ENCODE peak calls at places on chromosomes 6 and 20, in ten cellular contexts. M is posterior vena cava; U is stimulated activated naive B cell treated with anti-CD40 and anti-IgM and Interleukin-4, amounts not matched to agents 10 μg/mL and 1 μg/mL and 100 μg/mL, for 72 hours; H is activated CD4-positive, alpha-beta memory T cell treated with anti-CD3 and anti-CD28 coated beads, Interleukin-2, amount 10 ng/mL, durations not matched to agents 7 days and 5 days; G is ureter; K is left lung; X is EH; C is SW480; I is DMS79 treated with DMSO at 0.1 percent for 48 hours; S is pancreas. O is an unnamed sample.

GRCh38 chr20:41533537-41534136 is 84.5 kb downstream of the CHD6 start:
- DNase-seq in M (no peak), U (no peak), H (no peak), G (no peak), K (no peak), X (no peak), C (no peak), I (no peak), S (no peak), O (no peak)

GRCh38 chr6:158002951-158003853 is 21.5 kb downstream of the SYNJ2 start:
- DNase-seq in M (peak), U (no peak), H (no peak), G (no peak), K (peak), X (peak), C (no peak), I (no peak), S (peak), O (no peak)

GRCh38 chr20:51388227-51388626 is 154.3 kb downstream of the NFATC2 start:
- DNase-seq in M (no peak), U (no peak), H (no peak), G (no peak), K (no peak), X (peak), C (no peak), I (no peak), S (no peak), O (no peak)

GRCh38 chr6:28537065-28537464 is 11.4 kb downstream of the GPX5 start:
- DNase-seq in M (no peak), U (no peak), H (no peak), G (no peak), K (no peak), X (no peak), C (peak), I (no peak), S (no peak), O (peak)

GRCh38 chr6:143397229-143398222 is 53.0 kb downstream of the ADAT2 start:
- DNase-seq in M (peak), U (no peak), H (peak), G (no peak), K (peak), X (peak), C (peak), I (no peak), S (no peak), O (peak)

GRCh38 chr6:105740946-105741605 is 338.2 kb upstream of the PREP start:
- DNase-seq in M (no peak), U (no peak), H (no peak), G (no peak), K (no peak), X (peak), C (no peak), I (no peak), S (no peak), O (no peak)

GRCh38 chr20:37316116-37316774 is 26.8 kb downstream of the MANBAL start:
- DNase-seq in M (no peak), U (peak), H (peak), G (no peak), K (peak), X (no peak), C (no peak), I (no peak), S (no peak), O (no peak)

GRCh38 chr6:135183532-135184440 is 2.7 kb downstream of the MYB start:
- DNase-seq in M (no peak), U (peak), H (peak), G (no peak), K (peak), X (peak), C (peak), I (peak), S (no peak), O (peak)

GRCh38 chr20:25038591-25039015 is 19.3 kb downstream of the ACSS1 start:
- DNase-seq in M (no peak), U (no peak), H (no peak), G (no peak), K (no peak), X (no peak), C (no peak), I (no peak), S (no peak), O (no peak)

GRCh38 chr6:122695188-122695587 is 84.3 kb upstream of the FABP7 start:
- DNase-seq in M (no peak), U (no peak), H (no peak), G (no peak), K (no peak), X (no peak), C (no peak), I (no peak), S (no peak), O (no peak)